ENCODE peak calls at places on chromosomes 2 and 18, in four cellular contexts. M is adipocyte, Q is astrocyte, V is aorta. E is an unnamed sample.

GRCh38 chr2:48900321-48901014 is 144.9 kb upstream of the LHCGR start:
- DNase-seq in Q (peak; percentile 2), V (no peak), M (peak; percentile 44), E (no peak)

GRCh38 chr2:134252092-134252775 is 1.6 kb upstream of the MGAT5 start:
- DNase-seq in M (peak; percentile 14), V (no peak), Q (peak; percentile 59), E (no peak)

GRCh38 chr2:241109210-241110088 is 7.4 kb upstream of the MTERF4 start:
- DNase-seq in M (no peak), Q (no peak), V (no peak), E (no peak)

GRCh38 chr2:169736902-169737301 is 3.3 kb downstream of the KLHL23 start:
- DNase-seq in Q (no peak), V (no peak), M (no peak), E (no peak)

GRCh38 chr18:45588831-45589558 is 26.3 kb upstream of the SLC14A2 start:
- DNase-seq in V (no peak), M (peak; percentile 87), Q (peak; percentile 48), E (no peak)

GRCh38 chr2:176095421-176095820 is 2.9 kb downstream of the HOXD13 start:
- DNase-seq in M (no peak), V (no peak), Q (no peak), E (no peak)

GRCh38 chr2:96342085-96342484 is 6.5 kb downstream of the NCAPH start:
- DNase-seq in Q (peak; percentile 89), M (peak; percentile 27), V (no peak), E (no peak)

GRCh38 chr18:7892556-7892955 is 325.4 kb downstream of the PTPRM start:
- DNase-seq in M (no peak), V (no peak), Q (no peak), E (no peak)

GRCh38 chr2:81436256-81436655 is 1131.7 kb upstream of the LRRTM1 start:
- DNase-seq in M (no peak), Q (no peak), V (no peak), E (no peak)

GRCh38 chr18:49030138-49030537 is 79.4 kb upstream of the SMAD7 start:
- DNase-seq in V (no peak), M (no peak), Q (no peak), E (no peak)

GRCh38 chr2:160401895-160402294 is 91.7 kb downstream of the RBMS1 start:
- DNase-seq in M (no peak), V (no peak), Q (no peak), E (no peak)

GRCh38 chr2:214899751-214900150 is 90.3 kb upstream of the BARD1 start:
- DNase-seq in M (no peak), Q (no peak), V (no peak), E (no peak)

GRCh38 chr2:69007169-69007568 is 5.8 kb upstream of the ANTXR1 start:
- DNase-seq in M (peak; percentile 77), V (no peak), Q (no peak), E (no peak)

GRCh38 chr2:84959045-84959493 is 11.9 kb upstream of the KCMF1 start:
- DNase-seq in Q (peak; percentile 89), M (peak; percentile 78), V (no peak), E (no peak)

GRCh38 chr2:76978064-76978463 is 544.1 kb downstream of the LRRTM4 start:
- DNase-seq in M (no peak), Q (no peak), V (no peak), E (no peak)

GRCh38 chr18:60549338-60549960 is 176.9 kb upstream of the MC4R start:
- DNase-seq in Q (peak; percentile 63), V (no peak), M (peak; percentile 97), E (no peak)

GRCh38 chr18:48002933-48003365 is 72.5 kb upstream of the SMAD2 start:
- DNase-seq in V (peak; percentile 85), Q (peak; percentile 68), M (peak; percentile 53), E (peak; percentile 56)

GRCh38 chr2:210762604-210763588 is 206.5 kb downstream of the CPS1 start:
- DNase-seq in Q (no peak), V (no peak), M (no peak), E (no peak)

GRCh38 chr18:49723648-49724180 is 89.6 kb downstream of the ACAA2 start:
- DNase-seq in V (no peak), M (no peak), Q (peak; percentile 83), E (no peak)

GRCh38 chr2:68190991-68191731 is 33.5 kb downstream of the PNO1 start:
- DNase-seq in V (no peak), M (peak; percentile 71), Q (peak; percentile 73), E (no peak)